ENCODE peak calls at places on chromosomes 13 and 19, in five cellular contexts. J, E, M, X and F are unnamed samples.
A peak's percentile ranks its signal among the peaks of the same experiment; 100 is the strongest.

GRCh38 chr13:110826861-110827672 is 87.8 kb downstream of the ANKRD10 start:
- DNase-seq in J (no peak), E (no peak), M (no peak), X (no peak), F (no peak)

GRCh38 chr19:34600366-34600765 is 76.6 kb downstream of the SCGB2B2 start:
- DNase-seq in J (no peak), E (no peak), M (no peak), X (no peak), F (no peak)

GRCh38 chr13:97223711-97224461 is 1.8 kb downstream of the MBNL2 start:
- DNase-seq in J (peak; percentile 60), E (peak; percentile 66), M (no peak), X (no peak), F (peak; percentile 71)

GRCh38 chr19:38095411-38096308 is 128.4 kb downstream of the DPF1 start:
- DNase-seq in J (peak; percentile 81), E (peak; percentile 94), M (peak; percentile 60), X (peak; percentile 44), F (peak; percentile 74)

GRCh38 chr19:21519488-21519887 is 14.1 kb downstream of the ZNF429 start:
- DNase-seq in J (no peak), E (no peak), M (no peak), X (no peak), F (no peak)

GRCh38 chr19:35261356-35262100 is 7.2 kb upstream of the USF2 start:
- DNase-seq in J (peak; percentile 4), E (peak; percentile 42), M (no peak), X (no peak), F (peak; percentile 14)

GRCh38 chr13:43042410-43042921 is 19.1 kb downstream of the DNAJC15 start:
- DNase-seq in J (no peak), E (no peak), M (no peak), X (no peak), F (no peak)

GRCh38 chr13:42788601-42789000 is 7.2 kb downstream of the FAM216B start:
- DNase-seq in J (no peak), E (no peak), M (no peak), X (no peak), F (no peak)

GRCh38 chr19:55383789-55384575 is at the start of gene TMEM238:
- DNase-seq in J (peak; percentile 61), E (peak; percentile 85), M (no peak), X (no peak), F (peak; percentile 83)

GRCh38 chr19:44972802-44973201 is 17.6 kb downstream of the CLPTM1 start:
- DNase-seq in J (no peak), E (no peak), M (no peak), X (no peak), F (no peak)

GRCh38 chr13:52737451-52737850 is 2.2 kb downstream of the CNMD start:
- DNase-seq in J (no peak), E (no peak), M (no peak), X (no peak), F (no peak)

GRCh38 chr13:52739468-52740071 is at the start of gene CNMD:
- DNase-seq in J (no peak), E (peak; percentile 76), M (no peak), X (no peak), F (no peak)

GRCh38 chr13:52736891-52737290 is 2.7 kb downstream of the CNMD start:
- DNase-seq in J (peak; percentile 25), E (no peak), M (no peak), X (no peak), F (no peak)

GRCh38 chr13:52737900-52738299 is 1.7 kb downstream of the CNMD start:
- DNase-seq in J (no peak), E (no peak), M (no peak), X (no peak), F (no peak)

GRCh38 chr13:52738719-52739467 is 727 bp downstream of the CNMD start:
- DNase-seq in J (no peak), E (peak; percentile 87), M (peak; percentile 20), X (no peak), F (no peak)
- TF ChIP-seq CTCF in J (no peak), E (peak; percentile 90), M (peak; percentile 52), X (peak; percentile 94), F (no peak)

GRCh38 chr19:11141937-11142527 is 13.6 kb downstream of the SPC24 start:
- DNase-seq in J (no peak), E (peak; percentile 79), M (no peak), X (no peak), F (no peak)
- H3K4me3 ChIP-seq in J (no peak overlapping the region), E (no peak overlapping the region), M (no peak overlapping the region), X (no peak overlapping the region), F (no peak overlapping the region)

GRCh38 chr19:367963-368623 is 23.5 kb upstream of the MIER2 start:
- DNase-seq in J (no peak), E (peak; percentile 27), M (no peak), X (no peak), F (no peak)
- H3K27me3 ChIP-seq in J (no peaks in the 10 kb centered on the region), E (no peaks in the 10 kb centered on the region), M (no peaks in the 10 kb centered on the region), X (no peaks in the 10 kb centered on the region), F (no peaks in the 10 kb centered on the region)

GRCh38 chr13:104204177-104204576 is 1138.0 kb upstream of the SLC10A2 start:
- DNase-seq in J (no peak), E (no peak), M (no peak), X (no peak), F (no peak)
- TF ChIP-seq CTCF in J (peak; percentile 38), E (peak; percentile 39), M (no peak), X (no peak), F (no peak)

GRCh38 chr13:29753593-29754485 is 96.6 kb downstream of the UBL3 start:
- DNase-seq in J (no peak), E (no peak), M (no peak), X (no peak), F (no peak)
- H3K4me3 ChIP-seq in J (no peak overlapping the region), E (no peak overlapping the region), M (no peak overlapping the region), X (no peak overlapping the region), F (no peak overlapping the region)

DNA sequence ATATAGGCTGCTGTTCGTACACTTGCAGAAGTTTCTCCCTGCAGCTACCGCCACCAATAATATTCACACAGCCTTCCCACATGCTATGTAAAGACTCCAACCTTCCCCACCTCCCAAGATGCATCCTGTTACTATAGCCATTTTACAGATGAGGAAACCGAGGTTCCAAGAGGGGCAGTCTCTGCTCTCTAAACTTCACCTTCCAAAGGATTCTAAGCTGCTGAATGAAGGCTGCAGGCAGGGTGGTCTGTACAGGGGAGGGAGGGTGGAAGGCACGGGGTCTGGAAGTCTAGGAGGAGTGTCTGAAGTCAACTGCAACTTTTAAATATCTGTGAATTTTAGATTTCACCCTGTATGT is 1.9 kb upstream of the NFIC start:
- DNase-seq in J (no peak), E (no peak), M (no peak), X (no peak), F (no peak)
- H3K27me3 ChIP-seq in J (no peaks in the 10 kb centered on the region), E (peaks cover 92% of the 10 kb centered on the region), M (no peaks in the 10 kb centered on the region), X (peaks cover 90% of the 10 kb centered on the region), F (no peaks in the 10 kb centered on the region)

DNA sequence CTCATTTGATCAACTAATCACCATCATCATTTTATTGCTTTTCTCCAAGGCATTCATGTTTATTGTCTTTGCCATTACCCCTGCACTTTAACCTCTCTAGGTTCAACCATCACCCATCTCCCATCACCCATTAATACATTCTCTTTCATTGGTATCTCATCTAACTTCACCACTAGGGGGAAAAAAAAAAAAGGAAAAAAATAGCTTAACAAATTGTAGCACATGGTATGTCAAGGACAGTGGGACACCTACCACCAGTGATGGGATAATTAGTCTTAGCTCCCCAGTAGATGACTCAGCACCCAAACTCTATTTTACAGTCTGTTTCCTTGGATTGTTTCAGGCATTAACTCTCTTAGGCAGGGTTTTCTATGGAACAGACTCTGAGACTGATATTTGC is 1770.2 kb upstream of the MIR17HG start:
- DNase-seq in J (no peak), E (no peak), M (no peak), X (no peak), F (no peak)
- TF ChIP-seq CTCF in J (no peak), E (peak; percentile 55), M (no peak), X (no peak), F (no peak)